ENCODE peak calls at places on chromosomes 16 and 17, in ten cellular contexts. Z, D, J, Y, C, R, T, Q, G and W are unnamed samples.

GRCh38 chr17:22374741-22375140 is 682.4 kb downstream of the KCNJ18 start:
- DNase-seq in R (no peak), C (no peak), Z (no peak), Y (no peak), G (no peak), D (no peak), Q (no peak), T (no peak), J (no peak), W (no peak)

GRCh38 chr16:28237754-28238357 is 26.1 kb upstream of the XPO6 start:
- DNase-seq in R (no peak), Z (no peak), D (no peak), J (no peak), G (no peak), Y (no peak), Q (peak), C (no peak), T (no peak), W (no peak)

GRCh38 chr16:24322106-24322505 is 66.0 kb downstream of the CACNG3 start:
- DNase-seq in D (no peak), C (no peak), Y (no peak), J (no peak), Q (no peak), R (no peak), T (no peak), Z (no peak), G (no peak), W (no peak)

GRCh38 chr17:16297367-16298139 is 55.7 kb downstream of the CENPV start:
- DNase-seq in R (no peak), D (no peak), T (no peak), Z (no peak), Q (no peak), J (no peak), Y (no peak), C (no peak), G (no peak), W (no peak)

GRCh38 chr17:77505460-77505769 is 364.6 kb downstream of the SEC14L1 start:
- DNase-seq in Q (no peak), D (no peak), Y (no peak), Z (no peak), J (no peak), R (no peak), T (no peak), C (no peak), G (no peak), W (no peak)

GRCh38 chr17:10305336-10306096 is 67.3 kb downstream of the MYH13 start:
- DNase-seq in D (no peak), Y (no peak), Z (no peak), T (no peak), Q (no peak), R (no peak), G (no peak), J (no peak), C (no peak), W (no peak)

GRCh38 chr17:75525806-75526554 is 483 bp downstream of the LLGL2 start:
- DNase-seq in T (no peak), Q (no peak), R (no peak), G (no peak), C (no peak), D (no peak), Y (no peak), Z (no peak), J (no peak), W (no peak)

GRCh38 chr16:61263400-61263799 is 772.8 kb downstream of the CDH8 start:
- DNase-seq in D (no peak), J (no peak), Y (no peak), T (no peak), C (no peak), Z (no peak), R (no peak), G (no peak), Q (no peak), W (no peak)

GRCh38 chr17:1031711-1032110 is 34.8 kb downstream of the TIMM22 start:
- DNase-seq in Z (no peak), R (peak), Y (peak), J (no peak), C (peak), D (peak), G (no peak), Q (no peak), T (peak), W (no peak)

GRCh38 chr17:57294629-57295501 is 38.5 kb downstream of the MSI2 start:
- DNase-seq in Z (peak), G (no peak), C (no peak), Y (no peak), R (peak), D (no peak), J (peak), T (peak), Q (no peak), W (no peak)